ENCODE peak calls at places on chromosomes 16 and 17, in six cellular contexts. One of them, this sample, is unnamed.

GRCh38 chr17:67293251-67294203 is 48.5 kb upstream of the HELZ start:
- DNase-seq in NCI-H460: peak
- DNase-seq in HuH-7.5: peak
- DNase-seq in activated gamma-delta T cell treated with Interleukin-2 at 50 U/mL for 16 hours: peak
- DNase-seq in NCI-H1048: no peak
- DNase-seq in stimulated activated CD4-positive, alpha-beta T cell treated with anti-CD3 and anti-CD28 coated beads, Interleukin-1b, Interleukin-23, amount 100 ng/mL, for 4 hours: peak
- DNase-seq in this sample: peak

GRCh38 chr17:44997733-44998520 is 29.8 kb upstream of the C1QL1 start:
- DNase-seq in NCI-H1048: no peak
- DNase-seq in NCI-H460: no peak
- DNase-seq in stimulated activated CD4-positive, alpha-beta T cell treated with anti-CD3 and anti-CD28 coated beads, Interleukin-1b, Interleukin-23, amount 100 ng/mL, for 4 hours: no peak
- DNase-seq in HuH-7.5: no peak
- DNase-seq in activated gamma-delta T cell treated with Interleukin-2 at 50 U/mL for 16 hours: no peak
- DNase-seq in this sample: no peak

GRCh38 chr17:76382803-76383644 is 1.4 kb upstream of the SPHK1 start:
- DNase-seq in NCI-H460: no peak
- DNase-seq in stimulated activated CD4-positive, alpha-beta T cell treated with anti-CD3 and anti-CD28 coated beads, Interleukin-1b, Interleukin-23, amount 100 ng/mL, for 4 hours: peak
- DNase-seq in activated gamma-delta T cell treated with Interleukin-2 at 50 U/mL for 16 hours: peak
- DNase-seq in HuH-7.5: peak
- DNase-seq in NCI-H1048: no peak
- DNase-seq in this sample: no peak

GRCh38 chr16:30998852-30999761 is 11.3 kb downstream of the STX1B start:
- DNase-seq in stimulated activated CD4-positive, alpha-beta T cell treated with anti-CD3 and anti-CD28 coated beads, Interleukin-1b, Interleukin-23, amount 100 ng/mL, for 4 hours: no peak
- DNase-seq in NCI-H460: no peak
- DNase-seq in activated gamma-delta T cell treated with Interleukin-2 at 50 U/mL for 16 hours: no peak
- DNase-seq in NCI-H1048: no peak
- DNase-seq in HuH-7.5: no peak
- DNase-seq in this sample: no peak

GRCh38 chr16:3056336-3057180 is 8.9 kb upstream of the IL32 start:
- DNase-seq in stimulated activated CD4-positive, alpha-beta T cell treated with anti-CD3 and anti-CD28 coated beads, Interleukin-1b, Interleukin-23, amount 100 ng/mL, for 4 hours: no peak
- DNase-seq in NCI-H1048: no peak
- DNase-seq in NCI-H460: no peak
- DNase-seq in HuH-7.5: no peak
- DNase-seq in activated gamma-delta T cell treated with Interleukin-2 at 50 U/mL for 16 hours: no peak
- DNase-seq in this sample: no peak

GRCh38 chr16:64654137-64654652 is 467.7 kb downstream of the CDH11 start:
- DNase-seq in NCI-H460: no peak
- DNase-seq in stimulated activated CD4-positive, alpha-beta T cell treated with anti-CD3 and anti-CD28 coated beads, Interleukin-1b, Interleukin-23, amount 100 ng/mL, for 4 hours: no peak
- DNase-seq in NCI-H1048: no peak
- DNase-seq in activated gamma-delta T cell treated with Interleukin-2 at 50 U/mL for 16 hours: no peak
- DNase-seq in HuH-7.5: no peak
- DNase-seq in this sample: no peak

GRCh38 chr17:78981010-78981888 is 1.5 kb upstream of the LGALS3BP start:
- DNase-seq in NCI-H460: no peak
- DNase-seq in NCI-H1048: no peak
- DNase-seq in stimulated activated CD4-positive, alpha-beta T cell treated with anti-CD3 and anti-CD28 coated beads, Interleukin-1b, Interleukin-23, amount 100 ng/mL, for 4 hours: no peak
- DNase-seq in activated gamma-delta T cell treated with Interleukin-2 at 50 U/mL for 16 hours: no peak
- DNase-seq in HuH-7.5: no peak
- DNase-seq in this sample: no peak

GRCh38 chr17:5817475-5818395 is 233.4 kb upstream of the NLRP1 start:
- DNase-seq in stimulated activated CD4-positive, alpha-beta T cell treated with anti-CD3 and anti-CD28 coated beads, Interleukin-1b, Interleukin-23, amount 100 ng/mL, for 4 hours: no peak
- DNase-seq in NCI-H460: no peak
- DNase-seq in activated gamma-delta T cell treated with Interleukin-2 at 50 U/mL for 16 hours: no peak
- DNase-seq in NCI-H1048: no peak
- DNase-seq in HuH-7.5: no peak
- DNase-seq in this sample: no peak

GRCh38 chr16:28977703-28978641 is 3.4 kb downstream of the SPNS1 start:
- DNase-seq in HuH-7.5: peak
- DNase-seq in stimulated activated CD4-positive, alpha-beta T cell treated with anti-CD3 and anti-CD28 coated beads, Interleukin-1b, Interleukin-23, amount 100 ng/mL, for 4 hours: peak
- DNase-seq in NCI-H460: peak
- DNase-seq in activated gamma-delta T cell treated with Interleukin-2 at 50 U/mL for 16 hours: no peak
- DNase-seq in NCI-H1048: no peak
- DNase-seq in this sample: no peak

GRCh38 chr17:82772026-82772425 is 20.2 kb downstream of the TBCD start:
- DNase-seq in HuH-7.5: peak
- DNase-seq in NCI-H1048: no peak
- DNase-seq in NCI-H460: peak
- DNase-seq in stimulated activated CD4-positive, alpha-beta T cell treated with anti-CD3 and anti-CD28 coated beads, Interleukin-1b, Interleukin-23, amount 100 ng/mL, for 4 hours: no peak
- DNase-seq in activated gamma-delta T cell treated with Interleukin-2 at 50 U/mL for 16 hours: no peak
- DNase-seq in this sample: no peak

GRCh38 chr16:68750243-68750642 is 13.2 kb downstream of the CDH1 start:
- DNase-seq in activated gamma-delta T cell treated with Interleukin-2 at 50 U/mL for 16 hours: no peak
- DNase-seq in NCI-H460: no peak
- DNase-seq in NCI-H1048: no peak
- DNase-seq in HuH-7.5: no peak
- DNase-seq in stimulated activated CD4-positive, alpha-beta T cell treated with anti-CD3 and anti-CD28 coated beads, Interleukin-1b, Interleukin-23, amount 100 ng/mL, for 4 hours: no peak
- DNase-seq in this sample: no peak

GRCh38 chr16:57632568-57632967 is 4.1 kb downstream of the ADGRG1 start:
- DNase-seq in NCI-H1048: no peak
- DNase-seq in stimulated activated CD4-positive, alpha-beta T cell treated with anti-CD3 and anti-CD28 coated beads, Interleukin-1b, Interleukin-23, amount 100 ng/mL, for 4 hours: no peak
- DNase-seq in NCI-H460: no peak
- DNase-seq in activated gamma-delta T cell treated with Interleukin-2 at 50 U/mL for 16 hours: no peak
- DNase-seq in HuH-7.5: no peak
- DNase-seq in this sample: no peak

GRCh38 chr16:75251280-75252048 is at the start of gene BCAR1:
- DNase-seq in NCI-H1048: peak
- DNase-seq in NCI-H460: peak
- DNase-seq in stimulated activated CD4-positive, alpha-beta T cell treated with anti-CD3 and anti-CD28 coated beads, Interleukin-1b, Interleukin-23, amount 100 ng/mL, for 4 hours: no peak
- DNase-seq in HuH-7.5: peak
- DNase-seq in activated gamma-delta T cell treated with Interleukin-2 at 50 U/mL for 16 hours: no peak
- DNase-seq in this sample: peak

GRCh38 chr17:81396722-81397313 is 1.6 kb downstream of the BAHCC1 start:
- DNase-seq in activated gamma-delta T cell treated with Interleukin-2 at 50 U/mL for 16 hours: no peak
- DNase-seq in HuH-7.5: peak
- DNase-seq in NCI-H460: no peak
- DNase-seq in stimulated activated CD4-positive, alpha-beta T cell treated with anti-CD3 and anti-CD28 coated beads, Interleukin-1b, Interleukin-23, amount 100 ng/mL, for 4 hours: no peak
- DNase-seq in NCI-H1048: peak
- DNase-seq in this sample: no peak

GRCh38 chr16:642189-643049 is 791 bp downstream of the MCRIP2 start:
- DNase-seq in NCI-H460: no peak
- DNase-seq in HuH-7.5: peak
- DNase-seq in stimulated activated CD4-positive, alpha-beta T cell treated with anti-CD3 and anti-CD28 coated beads, Interleukin-1b, Interleukin-23, amount 100 ng/mL, for 4 hours: no peak
- DNase-seq in activated gamma-delta T cell treated with Interleukin-2 at 50 U/mL for 16 hours: no peak
- DNase-seq in NCI-H1048: no peak
- DNase-seq in this sample: no peak

GRCh38 chr16:10386517-10387377 is 886 bp downstream of the ATF7IP2 start:
- DNase-seq in NCI-H1048: no peak
- DNase-seq in HuH-7.5: no peak
- DNase-seq in NCI-H460: no peak
- DNase-seq in stimulated activated CD4-positive, alpha-beta T cell treated with anti-CD3 and anti-CD28 coated beads, Interleukin-1b, Interleukin-23, amount 100 ng/mL, for 4 hours: no peak
- DNase-seq in activated gamma-delta T cell treated with Interleukin-2 at 50 U/mL for 16 hours: no peak
- DNase-seq in this sample: no peak

GRCh38 chr16:5541356-5541755 is 443.8 kb upstream of the EEF2KMT start:
- DNase-seq in activated gamma-delta T cell treated with Interleukin-2 at 50 U/mL for 16 hours: no peak
- DNase-seq in NCI-H1048: no peak
- DNase-seq in stimulated activated CD4-positive, alpha-beta T cell treated with anti-CD3 and anti-CD28 coated beads, Interleukin-1b, Interleukin-23, amount 100 ng/mL, for 4 hours: no peak
- DNase-seq in NCI-H460: no peak
- DNase-seq in HuH-7.5: no peak
- DNase-seq in this sample: no peak

GRCh38 chr17:64575431-64575830 is 68.7 kb downstream of the CEP95 start:
- DNase-seq in NCI-H460: no peak
- DNase-seq in HuH-7.5: no peak
- DNase-seq in stimulated activated CD4-positive, alpha-beta T cell treated with anti-CD3 and anti-CD28 coated beads, Interleukin-1b, Interleukin-23, amount 100 ng/mL, for 4 hours: no peak
- DNase-seq in NCI-H1048: no peak
- DNase-seq in activated gamma-delta T cell treated with Interleukin-2 at 50 U/mL for 16 hours: no peak
- DNase-seq in this sample: no peak

GRCh38 chr17:12078791-12079190 is 58.1 kb downstream of the MAP2K4 start:
- DNase-seq in HuH-7.5: no peak
- DNase-seq in stimulated activated CD4-positive, alpha-beta T cell treated with anti-CD3 and anti-CD28 coated beads, Interleukin-1b, Interleukin-23, amount 100 ng/mL, for 4 hours: no peak
- DNase-seq in NCI-H460: no peak
- DNase-seq in NCI-H1048: no peak
- DNase-seq in activated gamma-delta T cell treated with Interleukin-2 at 50 U/mL for 16 hours: no peak
- DNase-seq in this sample: no peak

GRCh38 chr17:50182783-50183438 is 17.1 kb downstream of the SGCA start:
- DNase-seq in HuH-7.5: no peak
- DNase-seq in activated gamma-delta T cell treated with Interleukin-2 at 50 U/mL for 16 hours: no peak
- DNase-seq in stimulated activated CD4-positive, alpha-beta T cell treated with anti-CD3 and anti-CD28 coated beads, Interleukin-1b, Interleukin-23, amount 100 ng/mL, for 4 hours: no peak
- DNase-seq in NCI-H1048: no peak
- DNase-seq in NCI-H460: no peak
- DNase-seq in this sample: no peak

GRCh38 chr16:56983211-56983751 is 6.1 kb upstream of the NLRC5 start:
- DNase-seq in activated gamma-delta T cell treated with Interleukin-2 at 50 U/mL for 16 hours: no peak
- DNase-seq in NCI-H1048: no peak
- DNase-seq in stimulated activated CD4-positive, alpha-beta T cell treated with anti-CD3 and anti-CD28 coated beads, Interleukin-1b, Interleukin-23, amount 100 ng/mL, for 4 hours: no peak
- DNase-seq in NCI-H460: no peak
- DNase-seq in HuH-7.5: no peak
- DNase-seq in this sample: no peak

GRCh38 chr17:29434550-29434949 is 44.4 kb downstream of the TAOK1 start:
- DNase-seq in stimulated activated CD4-positive, alpha-beta T cell treated with anti-CD3 and anti-CD28 coated beads, Interleukin-1b, Interleukin-23, amount 100 ng/mL, for 4 hours: no peak
- DNase-seq in NCI-H1048: no peak
- DNase-seq in NCI-H460: no peak
- DNase-seq in HuH-7.5: no peak
- DNase-seq in activated gamma-delta T cell treated with Interleukin-2 at 50 U/mL for 16 hours: no peak
- DNase-seq in this sample: no peak

GRCh38 chr17:20206591-20206990 is 197.4 kb downstream of the SPECC1 start:
- DNase-seq in stimulated activated CD4-positive, alpha-beta T cell treated with anti-CD3 and anti-CD28 coated beads, Interleukin-1b, Interleukin-23, amount 100 ng/mL, for 4 hours: no peak
- DNase-seq in NCI-H460: no peak
- DNase-seq in NCI-H1048: no peak
- DNase-seq in activated gamma-delta T cell treated with Interleukin-2 at 50 U/mL for 16 hours: no peak
- DNase-seq in HuH-7.5: no peak
- DNase-seq in this sample: no peak

GRCh38 chr17:64412944-64413381 is 22.3 kb upstream of the PECAM1 start:
- DNase-seq in activated gamma-delta T cell treated with Interleukin-2 at 50 U/mL for 16 hours: no peak
- DNase-seq in HuH-7.5: no peak
- DNase-seq in stimulated activated CD4-positive, alpha-beta T cell treated with anti-CD3 and anti-CD28 coated beads, Interleukin-1b, Interleukin-23, amount 100 ng/mL, for 4 hours: no peak
- DNase-seq in NCI-H460: no peak
- DNase-seq in NCI-H1048: no peak
- DNase-seq in this sample: no peak

GRCh38 chr17:14019186-14019956 is 49.9 kb upstream of the COX10 start:
- DNase-seq in NCI-H460: no peak
- DNase-seq in stimulated activated CD4-positive, alpha-beta T cell treated with anti-CD3 and anti-CD28 coated beads, Interleukin-1b, Interleukin-23, amount 100 ng/mL, for 4 hours: no peak
- DNase-seq in activated gamma-delta T cell treated with Interleukin-2 at 50 U/mL for 16 hours: no peak
- DNase-seq in HuH-7.5: no peak
- DNase-seq in NCI-H1048: no peak
- DNase-seq in this sample: no peak

GRCh38 chr17:45232514-45233422 is 11.1 kb downstream of the FMNL1 start:
- DNase-seq in HuH-7.5: no peak
- DNase-seq in activated gamma-delta T cell treated with Interleukin-2 at 50 U/mL for 16 hours: no peak
- DNase-seq in NCI-H460: no peak
- DNase-seq in stimulated activated CD4-positive, alpha-beta T cell treated with anti-CD3 and anti-CD28 coated beads, Interleukin-1b, Interleukin-23, amount 100 ng/mL, for 4 hours: no peak
- DNase-seq in NCI-H1048: no peak
- DNase-seq in this sample: no peak

GRCh38 chr16:23359092-23359760 is 57.1 kb downstream of the SCNN1B start:
- DNase-seq in NCI-H460: no peak
- DNase-seq in stimulated activated CD4-positive, alpha-beta T cell treated with anti-CD3 and anti-CD28 coated beads, Interleukin-1b, Interleukin-23, amount 100 ng/mL, for 4 hours: no peak
- DNase-seq in NCI-H1048: no peak
- DNase-seq in HuH-7.5: no peak
- DNase-seq in activated gamma-delta T cell treated with Interleukin-2 at 50 U/mL for 16 hours: no peak
- DNase-seq in this sample: peak